ENCODE peak calls at places on chromosomes 12 and 14, in five cellular contexts. One of them, this sample, is unnamed.

GRCh38 chr12:124588689-124589318 is 21.4 kb upstream of the NCOR2 start:
- DNase-seq in MM.1S: no peak
- DNase-seq in GM23248: peak; percentile 92
- DNase-seq in IMR-90: peak; percentile 81
- DNase-seq in left lung: peak; percentile 67
- DNase-seq in this sample: no peak

GRCh38 chr12:70812124-70812523 is 108.4 kb downstream of the PTPRR start:
- DNase-seq in MM.1S: no peak
- DNase-seq in GM23248: peak; percentile 22
- DNase-seq in IMR-90: no peak
- DNase-seq in left lung: no peak
- DNase-seq in this sample: no peak

GRCh38 chr12:72570601-72571000 is 298.4 kb downstream of the TRHDE start:
- DNase-seq in MM.1S: peak; percentile 45
- DNase-seq in GM23248: no peak
- DNase-seq in IMR-90: no peak
- DNase-seq in left lung: no peak
- DNase-seq in this sample: no peak

GRCh38 chr12:94628369-94628768 is 22.0 kb downstream of the TMCC3 start:
- DNase-seq in MM.1S: no peak
- DNase-seq in GM23248: no peak
- DNase-seq in IMR-90: no peak
- DNase-seq in left lung: no peak
- DNase-seq in this sample: no peak

GRCh38 chr12:106841471-106842302 is 67.2 kb downstream of the RIC8B start:
- DNase-seq in MM.1S: peak; percentile 42
- DNase-seq in GM23248: peak; percentile 69
- DNase-seq in IMR-90: peak; percentile 45
- DNase-seq in left lung: no peak
- DNase-seq in this sample: no peak

GRCh38 chr12:53048033-53048779 is 1.7 kb upstream of the TNS2 start:
- DNase-seq in MM.1S: no peak
- DNase-seq in GM23248: peak; percentile 59
- DNase-seq in IMR-90: no peak
- DNase-seq in left lung: peak; percentile 72
- DNase-seq in this sample: no peak

GRCh38 chr12:17372508-17372907 is 717.5 kb downstream of the RERGL start:
- DNase-seq in MM.1S: no peak
- DNase-seq in GM23248: no peak
- DNase-seq in IMR-90: no peak
- DNase-seq in left lung: no peak
- DNase-seq in this sample: no peak

GRCh38 chr12:85866929-85867776 is 6.9 kb upstream of the NTS start:
- DNase-seq in MM.1S: peak; percentile 54
- DNase-seq in GM23248: peak; percentile 71
- DNase-seq in IMR-90: peak; percentile 61
- DNase-seq in left lung: no peak
- DNase-seq in this sample: no peak

GRCh38 chr12:120721866-120722265 is 3.8 kb upstream of the ACADS start:
- DNase-seq in MM.1S: no peak
- DNase-seq in GM23248: no peak
- DNase-seq in IMR-90: no peak
- DNase-seq in left lung: no peak
- DNase-seq in this sample: no peak

GRCh38 chr12:94718114-94718513 is 67.8 kb upstream of the TMCC3 start:
- DNase-seq in MM.1S: no peak
- DNase-seq in GM23248: no peak
- DNase-seq in IMR-90: no peak
- DNase-seq in left lung: no peak
- DNase-seq in this sample: no peak

GRCh38 chr12:41557081-41557480 is 369.0 kb downstream of the PDZRN4 start:
- DNase-seq in MM.1S: no peak
- DNase-seq in GM23248: no peak
- DNase-seq in IMR-90: no peak
- DNase-seq in left lung: no peak
- DNase-seq in this sample: no peak

GRCh38 chr14:105255021-105255507 is 6.7 kb downstream of the BTBD6 start:
- DNase-seq in MM.1S: peak; percentile 8
- DNase-seq in GM23248: no peak
- DNase-seq in IMR-90: peak; percentile 28
- DNase-seq in left lung: no peak
- DNase-seq in this sample: no peak

GRCh38 chr14:67387195-67387594 is 24.8 kb downstream of the PLEK2 start:
- DNase-seq in MM.1S: no peak
- DNase-seq in GM23248: peak; percentile 48
- DNase-seq in IMR-90: peak; percentile 56
- DNase-seq in left lung: no peak
- DNase-seq in this sample: no peak

GRCh38 chr12:57154804-57155434 is 7.5 kb upstream of the LRP1-AS start:
- DNase-seq in MM.1S: no peak
- DNase-seq in GM23248: no peak
- DNase-seq in IMR-90: no peak
- DNase-seq in left lung: no peak
- DNase-seq in this sample: no peak

GRCh38 chr12:104721065-104721458 is 237.0 kb downstream of the SLC41A2 start:
- DNase-seq in MM.1S: no peak
- DNase-seq in GM23248: no peak
- DNase-seq in IMR-90: no peak
- DNase-seq in left lung: no peak
- DNase-seq in this sample: no peak

GRCh38 chr12:50637870-50638481 is 125.9 kb upstream of the ATF1 start:
- DNase-seq in MM.1S: peak; percentile 56
- DNase-seq in GM23248: peak; percentile 77
- DNase-seq in IMR-90: peak; percentile 69
- DNase-seq in left lung: no peak
- DNase-seq in this sample: peak; percentile 69

GRCh38 chr12:4116251-4117111 is 157.1 kb upstream of the CCND2 start:
- DNase-seq in MM.1S: peak; percentile 94
- DNase-seq in GM23248: peak; percentile 59
- DNase-seq in IMR-90: peak; percentile 82
- DNase-seq in left lung: no peak
- DNase-seq in this sample: no peak

GRCh38 chr14:24377126-24377525 is 9.1 kb downstream of the NFATC4 start:
- DNase-seq in MM.1S: no peak
- DNase-seq in GM23248: no peak
- DNase-seq in IMR-90: no peak
- DNase-seq in left lung: no peak
- DNase-seq in this sample: no peak

GRCh38 chr14:104690861-104691455 is 1.5 kb downstream of the INF2 start:
- DNase-seq in MM.1S: no peak
- DNase-seq in GM23248: no peak
- DNase-seq in IMR-90: no peak
- DNase-seq in left lung: no peak
- DNase-seq in this sample: no peak

GRCh38 chr14:67908061-67908767 is 88.6 kb downstream of the RAD51B start:
- DNase-seq in MM.1S: no peak
- DNase-seq in GM23248: peak; percentile 23
- DNase-seq in IMR-90: peak; percentile 53
- DNase-seq in left lung: no peak
- DNase-seq in this sample: no peak

GRCh38 chr14:52650774-52651173 is 44.6 kb downstream of the ERO1A start:
- DNase-seq in MM.1S: no peak
- DNase-seq in GM23248: peak; percentile 13
- DNase-seq in IMR-90: no peak
- DNase-seq in left lung: no peak
- DNase-seq in this sample: no peak

GRCh38 chr12:101570022-101570421 is 24.7 kb upstream of the MYBPC1 start:
- DNase-seq in MM.1S: peak; percentile 38
- DNase-seq in GM23248: peak; percentile 54
- DNase-seq in IMR-90: peak; percentile 63
- DNase-seq in left lung: no peak
- DNase-seq in this sample: no peak

GRCh38 chr14:93676416-93676958 is 111.8 kb downstream of the PRIMA1 start:
- DNase-seq in MM.1S: no peak
- DNase-seq in GM23248: no peak
- DNase-seq in IMR-90: no peak
- DNase-seq in left lung: no peak
- DNase-seq in this sample: no peak

GRCh38 chr12:25994252-25994651 is 35.8 kb downstream of the RASSF8 start:
- DNase-seq in MM.1S: no peak
- DNase-seq in GM23248: peak; percentile 97
- DNase-seq in IMR-90: peak; percentile 96
- DNase-seq in left lung: no peak
- DNase-seq in this sample: no peak

GRCh38 chr14:60092516-60092915 is 793 bp downstream of the PCNX4 start:
- DNase-seq in MM.1S: peak; percentile 9
- DNase-seq in GM23248: peak; percentile 77
- DNase-seq in IMR-90: peak; percentile 41
- DNase-seq in left lung: no peak
- DNase-seq in this sample: no peak

GRCh38 chr12:79911889-79912656 is 22.8 kb downstream of the PPP1R12A start:
- DNase-seq in MM.1S: no peak
- DNase-seq in GM23248: peak; percentile 42
- DNase-seq in IMR-90: peak; percentile 59
- DNase-seq in left lung: no peak
- DNase-seq in this sample: no peak

GRCh38 chr12:128790653-128791373 is 32.9 kb downstream of the SLC15A4 start:
- DNase-seq in MM.1S: no peak
- DNase-seq in GM23248: no peak
- DNase-seq in IMR-90: no peak
- DNase-seq in left lung: no peak
- DNase-seq in this sample: no peak

GRCh38 chr12:59122784-59123183 is 202.5 kb upstream of the LRIG3 start:
- DNase-seq in MM.1S: no peak
- DNase-seq in GM23248: peak; percentile 2
- DNase-seq in IMR-90: no peak
- DNase-seq in left lung: no peak
- DNase-seq in this sample: no peak

GRCh38 chr14:23093993-23094665 is 807 bp downstream of the ACIN1 start:
- DNase-seq in MM.1S: no peak
- DNase-seq in GM23248: peak; percentile 30
- DNase-seq in IMR-90: no peak
- DNase-seq in left lung: no peak
- DNase-seq in this sample: no peak

GRCh38 chr14:75999511-76000190 is 14.1 kb downstream of the IFT43 start:
- DNase-seq in MM.1S: no peak
- DNase-seq in GM23248: no peak
- DNase-seq in IMR-90: no peak
- DNase-seq in left lung: no peak
- DNase-seq in this sample: no peak
- H3K27ac ChIP-seq in MM.1S: no peak overlapping the region
- H3K27ac ChIP-seq in GM23248: no peak overlapping the region
- H3K27ac ChIP-seq in IMR-90: no peak overlapping the region
- H3K27ac ChIP-seq in left lung: no peak overlapping the region
- H3K27ac ChIP-seq in this sample: no peak overlapping the region

GRCh38 chr12:118398878-118399277 is 22.5 kb downstream of the SUDS3 start:
- DNase-seq in MM.1S: no peak
- DNase-seq in GM23248: peak; percentile 35
- DNase-seq in IMR-90: peak; percentile 17
- DNase-seq in left lung: no peak
- DNase-seq in this sample: no peak

GRCh38 chr12:118402251-118402650 is 25.9 kb downstream of the SUDS3 start:
- DNase-seq in MM.1S: no peak
- DNase-seq in GM23248: peak; percentile 97
- DNase-seq in IMR-90: peak; percentile 93
- DNase-seq in left lung: no peak
- DNase-seq in this sample: no peak

DNA sequence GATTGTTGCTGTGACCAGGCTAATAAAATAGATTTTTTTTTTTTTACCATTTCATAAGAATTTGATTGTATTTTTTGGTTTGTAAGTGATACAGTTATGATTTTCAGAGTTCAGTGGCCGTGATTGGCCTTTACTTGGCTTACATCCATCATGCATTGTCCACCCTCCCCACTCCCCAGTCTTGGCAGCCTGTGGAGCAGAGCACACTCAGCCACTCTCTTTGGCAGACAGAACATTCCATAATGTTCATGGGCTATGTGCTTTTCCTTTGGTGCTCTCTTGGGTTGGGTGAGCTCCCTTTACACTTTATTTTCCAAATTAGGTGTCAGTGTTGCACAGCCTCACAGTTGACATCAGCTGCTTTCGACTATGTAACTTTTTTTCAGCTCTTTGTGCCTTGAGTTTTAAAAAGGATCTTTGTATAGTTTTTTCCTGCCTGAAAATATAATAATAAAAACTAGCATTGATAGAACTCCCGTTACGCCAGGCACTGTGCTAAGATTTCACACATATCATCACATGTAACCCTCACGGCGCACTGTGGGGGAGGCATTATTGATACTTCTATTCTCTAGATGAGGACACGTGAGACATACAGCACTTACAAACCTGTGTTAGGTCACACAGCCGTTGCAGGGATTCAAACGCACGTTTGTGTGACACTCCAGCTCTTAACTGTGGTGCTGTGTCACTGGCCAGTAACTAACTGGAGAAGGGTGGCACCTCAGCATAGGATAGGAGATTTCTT is 21.5 kb downstream of the SUDS3 start:
- DNase-seq in MM.1S: no peak
- DNase-seq in GM23248: no peak
- DNase-seq in IMR-90: peak; percentile 13
- DNase-seq in left lung: no peak
- DNase-seq in this sample: no peak
- H3K36me3 ChIP-seq in MM.1S: no peaks in the 10 kb centered on the region
- H3K36me3 ChIP-seq in GM23248: peaks cover 7% of the 10 kb centered on the region
- H3K36me3 ChIP-seq in IMR-90: peaks cover 34% of the 10 kb centered on the region
- H3K36me3 ChIP-seq in left lung: no peaks in the 10 kb centered on the region
- H3K36me3 ChIP-seq in this sample: peaks cover 75% of the 10 kb centered on the region

GRCh38 chr12:55925371-55925770 is 2.3 kb downstream of the PYM1 start:
- DNase-seq in MM.1S: no peak
- DNase-seq in GM23248: peak; percentile 18
- DNase-seq in IMR-90: no peak
- DNase-seq in left lung: no peak
- DNase-seq in this sample: no peak
- H3K27ac ChIP-seq in MM.1S: no peak overlapping the region
- H3K27ac ChIP-seq in GM23248: peak overlapping the region; percentile 94
- H3K27ac ChIP-seq in IMR-90: no peak overlapping the region
- H3K27ac ChIP-seq in left lung: no peak overlapping the region
- H3K27ac ChIP-seq in this sample: peak overlapping the region; percentile 92

GRCh38 chr14:55641954-55642353 is 61.9 kb downstream of the KTN1 start:
- DNase-seq in MM.1S: no peak
- DNase-seq in GM23248: no peak
- DNase-seq in IMR-90: no peak
- DNase-seq in left lung: no peak
- DNase-seq in this sample: no peak

GRCh38 chr14:55638665-55639064 is 58.7 kb downstream of the KTN1 start:
- DNase-seq in MM.1S: no peak
- DNase-seq in GM23248: peak; percentile 68
- DNase-seq in IMR-90: no peak
- DNase-seq in left lung: no peak
- DNase-seq in this sample: no peak

GRCh38 chr14:55645845-55646832 is 66.1 kb downstream of the KTN1 start:
- DNase-seq in MM.1S: no peak
- DNase-seq in GM23248: no peak
- DNase-seq in IMR-90: no peak
- DNase-seq in left lung: no peak
- DNase-seq in this sample: no peak

GRCh38 chr14:55645148-55645547 is 65.1 kb downstream of the KTN1 start:
- DNase-seq in MM.1S: no peak
- DNase-seq in GM23248: no peak
- DNase-seq in IMR-90: no peak
- DNase-seq in left lung: no peak
- DNase-seq in this sample: no peak

DNA sequence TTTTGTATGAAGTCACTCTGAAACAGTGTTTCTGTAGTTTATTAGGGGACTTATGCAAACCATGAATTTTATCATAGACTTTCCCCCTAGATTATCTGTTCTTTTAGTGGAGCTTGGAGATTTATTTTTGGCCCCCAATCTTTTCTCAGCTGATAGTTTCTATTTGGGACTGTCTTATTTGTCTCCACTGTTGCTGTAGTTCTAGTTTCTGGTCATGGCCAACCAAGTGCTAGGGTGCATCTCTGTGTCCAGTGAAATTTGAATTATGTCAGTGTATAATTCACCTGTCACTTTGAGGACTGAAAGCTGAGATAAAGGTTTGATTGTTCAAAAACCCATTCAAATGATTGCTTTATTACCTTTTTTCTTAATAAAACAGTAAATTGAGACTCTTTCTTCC is 61.3 kb downstream of the KTN1 start:
- DNase-seq in MM.1S: no peak
- DNase-seq in GM23248: no peak
- DNase-seq in IMR-90: no peak
- DNase-seq in left lung: no peak
- DNase-seq in this sample: no peak
- H3K36me3 ChIP-seq in MM.1S: no peaks in the 10 kb centered on the region
- H3K36me3 ChIP-seq in GM23248: peaks cover 71% of the 10 kb centered on the region
- H3K36me3 ChIP-seq in IMR-90: peaks cover 23% of the 10 kb centered on the region
- H3K36me3 ChIP-seq in left lung: no peaks in the 10 kb centered on the region
- H3K36me3 ChIP-seq in this sample: peaks cover 65% of the 10 kb centered on the region

This sample was measured in CD4-positive, CD25-positive, alpha-beta regulatory T cell.